ENCODE peak calls at places on chromosomes 7 and 10, in eight cellular contexts. One of them, this sample, is unnamed.

GRCh38 chr10:104230490-104230889 is 1.7 kb downstream of the CFAP43 start:
- DNase-seq in GM13976: peak
- DNase-seq in AG08395: no peak
- DNase-seq in GOT3: no peak
- DNase-seq in PC-3: no peak
- DNase-seq in upper lobe of left lung: no peak
- DNase-seq in ELR: no peak
- DNase-seq in psoas muscle: no peak
- DNase-seq in this sample: no peak

GRCh38 chr7:133303931-133304330 is 51.1 kb downstream of the EXOC4 start:
- DNase-seq in GM13976: no peak
- DNase-seq in psoas muscle: no peak
- DNase-seq in AG08395: no peak
- DNase-seq in ELR: no peak
- DNase-seq in PC-3: no peak
- DNase-seq in GOT3: no peak
- DNase-seq in upper lobe of left lung: no peak
- DNase-seq in this sample: no peak

GRCh38 chr7:136993377-136993776 is 124.9 kb downstream of the CHRM2 start:
- DNase-seq in upper lobe of left lung: no peak
- DNase-seq in GM13976: no peak
- DNase-seq in ELR: no peak
- DNase-seq in GOT3: no peak
- DNase-seq in psoas muscle: no peak
- DNase-seq in AG08395: no peak
- DNase-seq in PC-3: no peak
- DNase-seq in this sample: no peak

GRCh38 chr7:4894482-4894881 is 11.0 kb upstream of the RADIL start:
- DNase-seq in AG08395: no peak
- DNase-seq in psoas muscle: no peak
- DNase-seq in GOT3: no peak
- DNase-seq in ELR: no peak
- DNase-seq in PC-3: no peak
- DNase-seq in upper lobe of left lung: no peak
- DNase-seq in GM13976: no peak
- DNase-seq in this sample: no peak

GRCh38 chr7:157432541-157432956 is 95.7 kb downstream of the DNAJB6 start:
- DNase-seq in GM13976: no peak
- DNase-seq in ELR: peak
- DNase-seq in PC-3: peak
- DNase-seq in GOT3: no peak
- DNase-seq in psoas muscle: no peak
- DNase-seq in upper lobe of left lung: peak
- DNase-seq in AG08395: peak
- DNase-seq in this sample: peak

GRCh38 chr7:24948739-24949138 is 31.2 kb downstream of the OSBPL3 start:
- DNase-seq in GM13976: peak
- DNase-seq in PC-3: no peak
- DNase-seq in upper lobe of left lung: no peak
- DNase-seq in GOT3: no peak
- DNase-seq in psoas muscle: no peak
- DNase-seq in AG08395: no peak
- DNase-seq in ELR: peak
- DNase-seq in this sample: no peak

GRCh38 chr7:80288175-80289122 is 153.8 kb downstream of the GNAI1 start:
- DNase-seq in AG08395: no peak
- DNase-seq in psoas muscle: no peak
- DNase-seq in GOT3: no peak
- DNase-seq in PC-3: peak
- DNase-seq in upper lobe of left lung: peak
- DNase-seq in GM13976: no peak
- DNase-seq in ELR: peak
- DNase-seq in this sample: no peak

GRCh38 chr10:81026597-81026996 is 488.9 kb downstream of the SH2D4B start:
- DNase-seq in psoas muscle: no peak
- DNase-seq in ELR: peak
- DNase-seq in GM13976: no peak
- DNase-seq in GOT3: no peak
- DNase-seq in AG08395: no peak
- DNase-seq in upper lobe of left lung: no peak
- DNase-seq in PC-3: no peak
- DNase-seq in this sample: peak

GRCh38 chr10:80265740-80266512 is 23.5 kb downstream of the MAT1A start:
- DNase-seq in GOT3: no peak
- DNase-seq in ELR: no peak
- DNase-seq in upper lobe of left lung: no peak
- DNase-seq in GM13976: no peak
- DNase-seq in PC-3: no peak
- DNase-seq in psoas muscle: no peak
- DNase-seq in AG08395: no peak
- DNase-seq in this sample: no peak

This sample was measured in HS-5.